ENCODE peak calls at places on chromosomes 11 and 22, in five cellular contexts. V is H4, J is GM10248, Y is GM18507, W is cardiac muscle cell. X is an unnamed sample.

GRCh38 chr22:24969588-24970301 is 17.2 kb downstream of the KIAA1671 start:
- DNase-seq in V (peak; percentile 39), J (no peak), Y (no peak), W (peak; percentile 54), X (no peak)

GRCh38 chr11:111761056-111761455 is 5.1 kb downstream of the PPP2R1B start:
- DNase-seq in V (no peak), J (no peak), Y (no peak), W (no peak), X (no peak)

GRCh38 chr22:38315801-38316339 is 1.4 kb downstream of the CSNK1E start:
- DNase-seq in V (no peak), J (no peak), Y (no peak), W (peak; percentile 26), X (peak; percentile 15)

GRCh38 chr11:102530558-102530957 is at the start of gene MMP7:
- DNase-seq in V (peak; percentile 20), J (no peak), Y (no peak), W (peak; percentile 38), X (no peak)

GRCh38 chr11:76270387-76270786 is 64.1 kb upstream of the WNT11 start:
- DNase-seq in V (no peak), J (no peak), Y (no peak), W (peak; percentile 49), X (no peak)

GRCh38 chr22:20654343-20655208 is 119.3 kb upstream of the SERPIND1 start:
- DNase-seq in V (no peak), J (no peak), Y (no peak), W (no peak), X (no peak)

GRCh38 chr11:69140635-69141034 is 15.1 kb upstream of the SMIM38 start:
- DNase-seq in V (no peak), J (no peak), Y (no peak), W (no peak), X (no peak)

GRCh38 chr11:9787981-9788521 is 124.2 kb downstream of the SWAP70 start:
- DNase-seq in V (peak; percentile 62), J (no peak), Y (no peak), W (peak; percentile 97), X (no peak)

GRCh38 chr22:23301591-23301990 is 121.3 kb downstream of the BCR start:
- DNase-seq in V (no peak), J (no peak), Y (no peak), W (no peak), X (no peak)

GRCh38 chr11:86438685-86439084 is 64.0 kb downstream of the CCDC81 start:
- DNase-seq in V (no peak), J (no peak), Y (no peak), W (peak; percentile 27), X (no peak)

GRCh38 chr11:46607516-46607915 is 9.5 kb downstream of the HARBI1 start:
- DNase-seq in V (no peak), J (no peak), Y (no peak), W (no peak), X (no peak)

X was measured in activated CD8-positive, alpha-beta T cell treated with anti-CD3 and anti-CD28 coated beads for 36 hours.